ENCODE peak calls at places on chromosome 19, in seven cellular contexts. W is right atrium auricular region; M is cardiac fibroblast; U is CD8-positive, alpha-beta T cell; C is cardiac muscle cell; Q is GM20000; B is right lobe of liver. D is an unnamed sample.

GRCh38 chr19:610071-610800 is 20.6 kb downstream of the HCN2 start:
- DNase-seq in C (no peak), M (no peak), U (no peak), Q (no peak), W (no peak), B (no peak), D (no peak)

GRCh38 chr19:43622956-43623355 is 3.5 kb upstream of the ZNF428 start:
- DNase-seq in W (no peak), B (no peak), M (no peak), Q (no peak), U (no peak), C (no peak), D (no peak)

GRCh38 chr19:49691243-49692101 is 556 bp downstream of the CPT1C start:
- DNase-seq in Q (no peak), B (no peak), U (no peak), W (no peak), M (peak), C (peak), D (peak)

GRCh38 chr19:56176881-56177280 is 1.1 kb downstream of the GALP start:
- DNase-seq in B (no peak), W (no peak), M (no peak), U (no peak), Q (no peak), C (no peak), D (no peak)

GRCh38 chr19:1774999-1775772 is 21.9 kb downstream of the ONECUT3 start:
- DNase-seq in U (no peak), Q (peak), W (no peak), B (no peak), C (no peak), M (peak), D (no peak)

GRCh38 chr19:10352764-10353671 is 13.6 kb upstream of the ICAM3 start:
- DNase-seq in U (no peak), M (peak), W (peak), C (peak), B (peak), Q (no peak), D (no peak)

GRCh38 chr19:16369664-16370576 is 45.3 kb downstream of the KLF2 start:
- DNase-seq in U (peak), C (no peak), W (no peak), M (no peak), B (peak), Q (no peak), D (no peak)

GRCh38 chr19:49690656-49691242 is at the start of gene CPT1C:
- DNase-seq in W (peak), C (peak), B (no peak), M (peak), Q (no peak), U (no peak), D (peak)

GRCh38 chr19:49952475-49952829 is 8.5 kb downstream of the SIGLEC11 start:
- DNase-seq in W (no peak), U (no peak), M (no peak), C (no peak), B (no peak), Q (no peak), D (no peak)

GRCh38 chr19:53466726-53467125 is 807 bp upstream of the ZNF813 start:
- DNase-seq in C (no peak), M (no peak), Q (no peak), B (no peak), W (no peak), U (no peak), D (no peak)

GRCh38 chr19:38784224-38784623 is 4.8 kb upstream of the LGALS7B start:
- DNase-seq in W (no peak), U (no peak), B (peak), M (no peak), C (no peak), Q (no peak), D (no peak)

GRCh38 chr19:5035105-5035761 is 66.3 kb downstream of the KDM4B start:
- DNase-seq in B (no peak), W (no peak), U (no peak), M (no peak), Q (no peak), C (no peak), D (no peak)

GRCh38 chr19:13031917-13032623 is 36.8 kb downstream of the NFIX start:
- DNase-seq in W (no peak), C (no peak), U (no peak), M (peak), Q (no peak), B (no peak), D (no peak)

GRCh38 chr19:30255783-30256509 is 116.2 kb upstream of the ZNF536 start:
- DNase-seq in C (peak), Q (no peak), M (no peak), W (no peak), U (no peak), B (no peak), D (no peak)

GRCh38 chr19:21767065-21767800 is at the start of gene ZNF100:
- DNase-seq in B (peak), W (peak), U (peak), Q (peak), C (peak), M (peak), D (peak)

GRCh38 chr19:43353606-43354304 is at the start of gene CD177:
- DNase-seq in C (peak), M (no peak), W (no peak), U (no peak), B (no peak), Q (no peak), D (no peak)

GRCh38 chr19:42325896-42326771 is 699 bp downstream of the MEGF8 start:
- DNase-seq in B (no peak), U (no peak), Q (peak), M (no peak), W (peak), C (peak), D (no peak)

GRCh38 chr19:10044390-10044789 is 31.1 kb downstream of the RDH8 start:
- DNase-seq in B (no peak), M (no peak), W (no peak), C (no peak), Q (no peak), U (no peak), D (no peak)

GRCh38 chr19:56116606-56117005 is 4.5 kb downstream of the ZNF787 start:
- DNase-seq in B (no peak), Q (no peak), M (no peak), W (no peak), U (no peak), C (no peak), D (no peak)

GRCh38 chr19:16455489-16455888 is 16.3 kb downstream of the EPS15L1 start:
- DNase-seq in C (no peak), U (no peak), M (no peak), W (no peak), B (no peak), Q (no peak), D (no peak)

GRCh38 chr19:11137542-11138384 is 17.8 kb downstream of the SPC24 start:
- DNase-seq in M (peak), C (peak), Q (peak), U (no peak), B (peak), W (peak), D (peak)

GRCh38 chr19:6209233-6209632 is 70.5 kb downstream of the MLLT1 start:
- DNase-seq in U (no peak), M (no peak), W (no peak), C (no peak), Q (no peak), B (peak), D (no peak)

GRCh38 chr19:20162821-20163220 is 4.2 kb upstream of the ZNF486 start:
- DNase-seq in Q (no peak), U (no peak), W (no peak), B (no peak), C (no peak), M (no peak), D (no peak)

GRCh38 chr19:5313307-5313706 is 27.3 kb downstream of the PTPRS start:
- DNase-seq in B (no peak), U (no peak), M (no peak), W (no peak), Q (no peak), C (peak), D (no peak)

GRCh38 chr19:28404462-28404861 is 808.5 kb downstream of the UQCRFS1 start:
- DNase-seq in M (no peak), C (no peak), B (no peak), U (no peak), W (no peak), Q (no peak), D (no peak)

GRCh38 chr19:17098326-17098725 is 22.7 kb downstream of the MYO9B start:
- DNase-seq in U (no peak), Q (no peak), C (no peak), M (no peak), W (no peak), B (no peak), D (no peak)

GRCh38 chr19:55516878-55517620 is 19.9 kb downstream of the SBK2 start:
- DNase-seq in B (peak), M (peak), Q (peak), C (peak), W (peak), U (peak), D (peak)

GRCh38 chr19:42529248-42529764 is 1.0 kb upstream of the CEACAM1 start:
- DNase-seq in U (peak), C (peak), B (peak), Q (peak), W (peak), M (peak), D (peak)

GRCh38 chr19:4206818-4207484 is 22.4 kb upstream of the EBI3 start:
- DNase-seq in W (no peak), M (peak), B (no peak), C (no peak), Q (no peak), U (no peak), D (no peak)

GRCh38 chr19:11736696-11737095 is 2.0 kb downstream of the ZNF823 start:
- DNase-seq in M (peak), B (no peak), W (peak), Q (peak), C (no peak), U (no peak), D (no peak)

DNA sequence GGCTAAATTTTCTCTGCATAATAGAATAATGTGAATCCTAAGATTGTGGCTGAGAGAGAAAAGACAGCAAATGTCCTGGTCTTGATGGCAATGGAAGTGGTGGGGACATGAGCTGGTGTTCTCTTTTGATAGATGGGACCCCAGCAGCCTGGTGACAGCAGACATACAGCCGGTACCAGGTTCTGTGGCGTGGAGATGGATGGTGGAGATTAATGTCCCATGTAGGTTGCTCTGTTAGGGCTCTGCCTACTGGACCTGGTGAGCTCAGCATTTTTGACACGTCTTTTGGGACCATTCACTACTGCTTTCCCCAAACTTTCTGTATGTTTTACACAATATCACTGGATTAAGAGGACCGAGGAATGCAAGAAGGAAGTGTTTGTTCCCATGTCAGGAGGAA is 8.2 kb upstream of the SIGLEC14 start:
- DNase-seq in W (no peak), U (no peak), B (no peak), Q (no peak), C (no peak), M (no peak), D (no peak)
- TF ChIP-seq CTCF in W (no peak), U (no peak), B (no peak), Q (no peak), C (no peak), M (no peak), D (no peak)

GRCh38 chr19:34362679-34363069 is 2.3 kb upstream of the GPI start:
- DNase-seq in B (no peak), C (no peak), W (no peak), Q (no peak), M (no peak), U (no peak), D (no peak)
- TF ChIP-seq CTCF in B (no peak), C (no peak), W (no peak), Q (no peak), M (no peak), U (no peak), D (no peak)

GRCh38 chr19:18832331-18833140 is 777 bp downstream of the UPF1 start:
- DNase-seq in B (no peak), M (peak), U (no peak), C (peak), W (no peak), Q (peak), D (no peak)
- TF ChIP-seq CTCF in B (no peak), M (peak), U (no peak), C (peak), W (no peak), Q (no peak), D (no peak)

GRCh38 chr19:48321622-48322591 is 3.4 kb upstream of the EMP3 start:
- DNase-seq in C (peak), B (peak), Q (peak), M (peak), W (peak), U (peak), D (peak)
- TF ChIP-seq CTCF in C (no peak), B (peak), Q (no peak), M (no peak), W (no peak), U (no peak), D (no peak)

DNA sequence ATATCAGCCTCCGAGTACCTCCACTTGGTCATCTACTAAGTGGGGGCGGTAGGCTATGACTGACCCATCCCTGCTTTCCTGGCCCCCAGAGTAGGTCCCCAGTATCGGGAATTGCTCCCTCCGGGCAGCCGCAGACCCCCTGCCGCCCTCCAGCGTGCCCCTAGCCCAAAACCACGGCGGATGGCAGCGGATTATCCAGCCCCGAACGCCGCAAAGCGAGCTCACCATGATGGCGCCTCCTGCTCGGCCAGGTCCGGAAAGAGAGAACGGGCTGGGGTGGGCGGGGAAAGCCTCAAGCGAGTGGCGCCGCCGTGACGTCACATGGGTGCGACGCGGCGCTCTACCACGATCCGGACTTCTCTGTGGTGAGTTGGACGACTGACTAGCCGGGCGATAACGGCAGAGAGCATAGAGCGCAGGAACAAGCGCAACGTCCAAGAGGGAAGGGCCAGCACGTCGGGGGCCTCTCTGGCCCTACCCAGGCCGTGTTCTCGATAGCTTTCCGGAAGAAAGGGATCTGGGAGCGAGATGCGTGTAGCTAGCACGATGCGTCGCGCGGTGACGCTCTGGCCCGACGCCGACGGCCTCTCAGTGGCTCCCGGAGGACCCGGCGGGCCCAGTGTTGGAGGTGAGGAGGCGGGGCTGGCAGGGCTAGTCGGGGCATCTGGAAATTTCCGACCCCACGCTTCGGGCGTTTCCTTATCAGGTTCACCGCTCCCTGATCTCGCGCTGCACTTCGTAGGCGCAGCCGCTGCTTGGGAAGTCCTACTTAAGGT is at the start of the genes RPL18 and SPHK2:
- DNase-seq in C (peak), U (peak), Q (peak), M (peak), B (peak), W (peak), D (peak)
- TF ChIP-seq CTCF in C (no peak), U (no peak), Q (no peak), M (no peak), B (no peak), W (no peak), D (no peak)

GRCh38 chr19:46288896-46289588 is 7.8 kb upstream of the HIF3A start:
- DNase-seq in M (peak), Q (no peak), C (peak), W (no peak), B (no peak), U (no peak), D (no peak)
- TF ChIP-seq CTCF in M (no peak), Q (no peak), C (no peak), W (no peak), B (no peak), U (no peak), D (no peak)

GRCh38 chr19:2783781-2784145 is 690 bp upstream of the SGTA start:
- DNase-seq in M (no peak), U (no peak), C (no peak), B (no peak), Q (no peak), W (no peak), D (no peak)

GRCh38 chr19:2780284-2780683 is 2.8 kb downstream of the SGTA start:
- DNase-seq in W (no peak), Q (no peak), B (no peak), M (no peak), U (no peak), C (peak), D (no peak)

GRCh38 chr19:2785244-2786000 is at the start of gene THOP1:
- DNase-seq in U (peak), W (peak), C (peak), M (peak), Q (peak), B (peak), D (peak)

GRCh38 chr19:2782357-2782935 is 627 bp downstream of the SGTA start:
- DNase-seq in U (no peak), M (peak), C (no peak), B (no peak), W (no peak), Q (no peak), D (no peak)

GRCh38 chr19:2782936-2783780 is at the start of gene SGTA:
- DNase-seq in M (peak), B (peak), W (peak), U (peak), Q (peak), C (peak), D (peak)
- TF ChIP-seq CTCF in M (peak), B (peak), W (no peak), U (no peak), Q (no peak), C (peak), D (peak)

D was measured in astrocyte of the cerebellum.